ENCODE peak calls at places on chromosome 5, in nine cellular contexts. B, A, G, I, M, C, P, R and W are unnamed samples.

GRCh38 chr5:121962347-121962670 is 534 bp downstream of the SRFBP1 start:
- DNase-seq in B (no peak), A (no peak), G (no peak), I (no peak), M (no peak), C (no peak), P (no peak), R (no peak), W (no peak)

GRCh38 chr5:177592905-177593304 is 902 bp downstream of the TMED9 start:
- DNase-seq in B (no peak), A (no peak), G (no peak), I (no peak), M (no peak), C (peak; percentile 11), P (no peak), R (no peak), W (no peak)

GRCh38 chr5:98827161-98827560 is 53.7 kb downstream of the RGMB start:
- DNase-seq in B (no peak), A (peak; percentile 66), G (no peak), I (no peak), M (no peak), C (no peak), P (peak; percentile 32), R (peak; percentile 80), W (no peak)

GRCh38 chr5:73487815-73488214 is 10.4 kb upstream of the BTF3 start:
- DNase-seq in B (no peak), A (no peak), G (no peak), I (no peak), M (no peak), C (no peak), P (no peak), R (no peak), W (no peak)

GRCh38 chr5:108793207-108793606 is 45.5 kb downstream of the FER start:
- DNase-seq in B (no peak), A (no peak), G (no peak), I (no peak), M (no peak), C (no peak), P (no peak), R (no peak), W (no peak)

GRCh38 chr5:133921899-133922468 is 46.4 kb downstream of the C5orf15 start:
- DNase-seq in B (no peak), A (no peak), G (no peak), I (no peak), M (no peak), C (no peak), P (no peak), R (no peak), W (no peak)

GRCh38 chr5:32942225-32942989 is 231.3 kb downstream of the NPR3 start:
- DNase-seq in B (peak; percentile 13), A (peak; percentile 28), G (no peak), I (peak; percentile 18), M (no peak), C (no peak), P (peak; percentile 38), R (peak; percentile 84), W (no peak)

GRCh38 chr5:134161712-134162395 is 14.9 kb downstream of the SKP1 start:
- DNase-seq in B (no peak), A (no peak), G (no peak), I (no peak), M (no peak), C (no peak), P (no peak), R (no peak), W (no peak)

GRCh38 chr5:80399553-80400239 is 8.2 kb upstream of the ZFYVE16 start:
- DNase-seq in B (no peak), A (peak; percentile 78), G (no peak), I (no peak), M (no peak), C (no peak), P (peak; percentile 11), R (peak; percentile 8), W (no peak)

GRCh38 chr5:78699565-78700143 is 51.1 kb upstream of the LHFPL2 start:
- DNase-seq in B (no peak), A (peak; percentile 88), G (no peak), I (no peak), M (no peak), C (no peak), P (peak; percentile 64), R (peak; percentile 97), W (no peak)

GRCh38 chr5:134504629-134505300 is 20.7 kb upstream of the JADE2 start:
- DNase-seq in B (no peak), A (no peak), G (no peak), I (no peak), M (no peak), C (no peak), P (no peak), R (no peak), W (no peak)

DNA sequence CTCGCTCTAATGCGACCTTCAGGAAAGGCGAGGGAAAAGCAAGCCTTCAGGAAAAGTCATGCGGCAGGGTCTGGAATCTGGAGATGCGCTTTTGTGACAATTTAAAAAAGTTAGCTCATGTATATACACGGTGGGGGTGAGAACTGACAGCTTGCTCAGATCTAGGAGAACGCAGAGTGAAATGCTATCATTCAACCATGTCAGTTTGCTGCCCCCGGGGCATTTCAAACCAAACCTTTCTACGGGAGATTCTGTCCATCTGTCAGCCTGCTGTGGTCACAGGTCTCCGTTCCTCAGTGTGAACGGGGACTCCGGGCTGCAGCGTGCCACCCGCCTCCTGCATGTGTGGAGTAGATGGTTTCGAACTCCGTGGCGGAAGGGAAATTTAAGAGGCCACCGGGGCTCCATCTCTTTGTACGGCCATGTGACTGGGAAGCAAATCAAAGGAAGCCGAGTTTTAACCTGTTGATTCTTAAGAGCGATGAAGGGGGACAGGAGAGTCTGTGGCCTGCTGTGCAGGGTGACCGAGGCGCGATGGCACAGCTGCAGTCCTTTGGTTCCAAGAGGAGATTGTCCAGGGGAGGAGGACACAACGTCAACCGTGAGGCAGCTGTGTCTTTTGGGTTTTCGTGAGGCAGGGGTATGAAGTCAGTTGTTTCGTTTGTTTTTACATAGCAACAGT is 45.9 kb downstream of the OTULIN start:
- DNase-seq in B (no peak), A (no peak), G (no peak), I (no peak), M (no peak), C (no peak), P (no peak), R (no peak), W (no peak)
- H3K27ac ChIP-seq in B (no peak overlapping the region), A (no peak overlapping the region), G (no peak overlapping the region), I (no peak overlapping the region), M (peak overlapping the region; percentile 43), C (peak overlapping the region; percentile 12), P (no peak overlapping the region), R (no peak overlapping the region), W (no peak overlapping the region)

GRCh38 chr5:149005077-149005892 is 57.6 kb downstream of the SH3TC2 start:
- DNase-seq in B (no peak), A (peak; percentile 49), G (no peak), I (no peak), M (no peak), C (no peak), P (no peak), R (peak; percentile 52), W (no peak)

GRCh38 chr5:149002761-149003689 is 59.8 kb downstream of the SH3TC2 start:
- DNase-seq in B (no peak), A (no peak), G (no peak), I (no peak), M (no peak), C (no peak), P (no peak), R (peak; percentile 95), W (no peak)

GRCh38 chr5:149004559-149004958 is 58.3 kb downstream of the SH3TC2 start:
- DNase-seq in B (no peak), A (no peak), G (no peak), I (no peak), M (no peak), C (no peak), P (no peak), R (no peak), W (no peak)

GRCh38 chr5:149011084-149011483 is 51.8 kb downstream of the SH3TC2 start:
- DNase-seq in B (no peak), A (no peak), G (no peak), I (no peak), M (no peak), C (no peak), P (no peak), R (peak; percentile 100), W (peak; percentile 14)

GRCh38 chr5:149007174-149007573 is 55.7 kb downstream of the SH3TC2 start:
- DNase-seq in B (no peak), A (no peak), G (no peak), I (no peak), M (no peak), C (no peak), P (no peak), R (peak; percentile 97), W (no peak)
- H3K27ac ChIP-seq in B (no peak overlapping the region), A (no peak overlapping the region), G (no peak overlapping the region), I (no peak overlapping the region), M (no peak overlapping the region), C (no peak overlapping the region), P (no peak overlapping the region), R (peak overlapping the region; percentile 48), W (no peak overlapping the region)

GRCh38 chr5:142184939-142185526 is 76.5 kb downstream of the NDFIP1 start:
- DNase-seq in B (no peak), A (peak; percentile 64), G (no peak), I (no peak), M (no peak), C (no peak), P (no peak), R (no peak), W (no peak)

GRCh38 chr5:142183561-142183960 is 75.0 kb downstream of the NDFIP1 start:
- DNase-seq in B (no peak), A (no peak), G (no peak), I (no peak), M (no peak), C (no peak), P (no peak), R (no peak), W (no peak)

GRCh38 chr5:142182840-142183239 is 74.3 kb downstream of the NDFIP1 start:
- DNase-seq in B (no peak), A (no peak), G (no peak), I (no peak), M (no peak), C (no peak), P (no peak), R (no peak), W (no peak)

GRCh38 chr5:142189813-142190212 is 81.2 kb downstream of the NDFIP1 start:
- DNase-seq in B (no peak), A (no peak), G (no peak), I (no peak), M (no peak), C (no peak), P (no peak), R (no peak), W (no peak)

GRCh38 chr5:142186821-142187594 is 78.4 kb downstream of the NDFIP1 start:
- DNase-seq in B (no peak), A (peak; percentile 70), G (no peak), I (no peak), M (no peak), C (no peak), P (peak; percentile 38), R (peak; percentile 48), W (no peak)
- H3K27ac ChIP-seq in B (no peak overlapping the region), A (no peak overlapping the region), G (no peak overlapping the region), I (no peak overlapping the region), M (no peak overlapping the region), C (no peak overlapping the region), P (no peak overlapping the region), R (no peak overlapping the region), W (no peak overlapping the region)

DNA sequence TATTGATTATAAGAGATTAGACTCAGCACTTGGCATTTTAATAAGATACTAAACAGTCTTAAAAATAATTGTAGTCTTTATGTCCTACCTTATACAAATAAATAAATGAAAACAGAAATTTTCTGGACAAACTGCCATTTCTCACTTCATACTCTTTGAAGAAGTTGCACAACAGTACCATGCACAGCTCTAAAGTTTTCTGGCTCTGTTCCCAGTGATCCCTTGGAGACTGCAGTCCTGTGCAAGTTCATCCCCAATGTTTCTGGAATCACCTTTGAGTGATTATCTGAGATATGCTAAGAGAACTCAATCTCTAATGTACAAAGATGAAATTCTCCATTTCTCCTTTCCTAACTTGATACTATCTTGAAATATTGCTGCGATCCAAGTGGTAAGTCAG is 330.4 kb upstream of the EDIL3 start:
- DNase-seq in B (no peak), A (peak; percentile 48), G (no peak), I (no peak), M (no peak), C (no peak), P (no peak), R (no peak), W (no peak)
- H3K27ac ChIP-seq in B (no peak overlapping the region), A (no peak overlapping the region), G (no peak overlapping the region), I (no peak overlapping the region), M (no peak overlapping the region), C (no peak overlapping the region), P (no peak overlapping the region), R (no peak overlapping the region), W (no peak overlapping the region)